ENCODE peak calls at places on chromosomes 12 and 14, in five cellular contexts. W is IMR-90, E is keratinocyte, H is H1, L is HCT116. N is an unnamed sample.

GRCh38 chr12:113424915-113425823 is 3.0 kb downstream of the SDSL start:
- DNase-seq in W (peak; percentile 48), H (peak; percentile 94), L (no peak), E (no peak), N (peak; percentile 68)

GRCh38 chr12:110270125-110270962 is 10.7 kb upstream of the ATP2A2 start:
- DNase-seq in E (no peak), L (no peak), H (no peak), W (peak; percentile 73), N (no peak)

GRCh38 chr12:30996255-30996654 is 69.7 kb downstream of the TSPAN11 start:
- DNase-seq in H (no peak), W (peak; percentile 76), L (no peak), E (no peak), N (no peak)

GRCh38 chr14:99158646-99159165 is 113.3 kb downstream of the BCL11B start:
- DNase-seq in L (no peak), E (no peak), H (peak; percentile 41), W (no peak), N (no peak)

GRCh38 chr14:23544511-23545447 is 6.8 kb downstream of the ZFHX2 start:
- DNase-seq in W (no peak), L (no peak), H (peak; percentile 81), E (no peak), N (no peak)

GRCh38 chr12:89856431-89856830 is 147.8 kb upstream of the ATP2B1 start:
- DNase-seq in W (peak; percentile 72), E (no peak), L (no peak), H (no peak), N (no peak)

GRCh38 chr12:4243098-4243795 is 30.3 kb upstream of the CCND2 start:
- DNase-seq in L (no peak), H (peak; percentile 33), W (no peak), E (no peak), N (no peak)

GRCh38 chr12:128337456-128338160 is 70.6 kb downstream of the TMEM132C start:
- DNase-seq in H (no peak), W (no peak), E (no peak), L (no peak), N (no peak)

GRCh38 chr12:55829967-55830600 is 697 bp upstream of the DNAJC14 start:
- DNase-seq in E (no peak), W (no peak), L (no peak), H (peak; percentile 84), N (peak; percentile 46)

GRCh38 chr14:29926228-29926627 is 1.4 kb downstream of the PRKD1 start:
- DNase-seq in E (no peak), L (no peak), H (no peak), W (no peak), N (no peak)

GRCh38 chr12:98371419-98371818 is 144.0 kb upstream of the TMPO start:
- DNase-seq in L (no peak), W (no peak), E (no peak), H (no peak), N (no peak)

GRCh38 chr12:98370976-98371375 is 144.4 kb upstream of the TMPO start:
- DNase-seq in L (no peak), W (no peak), H (no peak), E (no peak), N (no peak)

GRCh38 chr12:98372340-98373018 is 142.9 kb upstream of the TMPO start:
- DNase-seq in E (no peak), L (no peak), W (no peak), H (no peak), N (no peak)

GRCh38 chr12:98373019-98373554 is 142.3 kb upstream of the TMPO start:
- DNase-seq in E (no peak), H (no peak), W (peak; percentile 51), L (peak; percentile 39), N (no peak)

GRCh38 chr12:98373982-98374381 is 141.4 kb upstream of the TMPO start:
- DNase-seq in W (no peak), L (no peak), E (no peak), H (no peak), N (peak; percentile 12)
- H2AFZ ChIP-seq in W (no peak overlapping the region), L (no peak overlapping the region), E (no peak overlapping the region), H (no peak overlapping the region), N (no peak overlapping the region)

GRCh38 chr12:91813701-91814100 is 331.9 kb downstream of the BTG1 start:
- DNase-seq in L (no peak), W (peak; percentile 40), H (no peak), E (no peak), N (no peak)

GRCh38 chr12:91805031-91805430 is 340.6 kb downstream of the BTG1 start:
- DNase-seq in H (no peak), W (no peak), L (no peak), E (no peak), N (no peak)

GRCh38 chr12:91810531-91810930 is 335.1 kb downstream of the BTG1 start:
- DNase-seq in L (no peak), H (no peak), E (no peak), W (no peak), N (no peak)

GRCh38 chr12:91811481-91812287 is 334.0 kb downstream of the BTG1 start:
- DNase-seq in W (peak; percentile 72), H (peak; percentile 89), L (peak; percentile 53), E (no peak), N (peak; percentile 80)

DNA sequence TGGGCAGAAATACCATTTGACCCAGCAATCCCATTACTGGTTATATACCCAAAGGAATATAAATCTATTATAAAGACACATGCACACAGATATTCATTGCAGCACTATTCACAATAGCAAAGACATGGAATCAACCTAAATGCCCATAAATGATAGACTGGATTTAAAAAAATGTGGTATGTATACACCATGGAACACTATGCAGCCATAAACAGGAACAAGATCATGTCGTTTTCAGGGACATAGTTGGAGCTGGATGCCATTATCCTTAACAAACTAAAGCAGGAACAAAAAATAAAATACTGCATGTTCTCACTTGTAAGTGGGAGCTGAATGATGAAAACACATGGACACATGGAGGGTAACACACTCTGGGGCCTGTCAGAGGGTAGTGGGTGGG is 335.6 kb downstream of the BTG1 start:
- DNase-seq in W (no peak), E (no peak), H (no peak), L (no peak), N (no peak)
- H2AFZ ChIP-seq in W (no peak overlapping the region), E (no peak overlapping the region), H (no peak overlapping the region), L (no peak overlapping the region), N (no peak overlapping the region)

DNA sequence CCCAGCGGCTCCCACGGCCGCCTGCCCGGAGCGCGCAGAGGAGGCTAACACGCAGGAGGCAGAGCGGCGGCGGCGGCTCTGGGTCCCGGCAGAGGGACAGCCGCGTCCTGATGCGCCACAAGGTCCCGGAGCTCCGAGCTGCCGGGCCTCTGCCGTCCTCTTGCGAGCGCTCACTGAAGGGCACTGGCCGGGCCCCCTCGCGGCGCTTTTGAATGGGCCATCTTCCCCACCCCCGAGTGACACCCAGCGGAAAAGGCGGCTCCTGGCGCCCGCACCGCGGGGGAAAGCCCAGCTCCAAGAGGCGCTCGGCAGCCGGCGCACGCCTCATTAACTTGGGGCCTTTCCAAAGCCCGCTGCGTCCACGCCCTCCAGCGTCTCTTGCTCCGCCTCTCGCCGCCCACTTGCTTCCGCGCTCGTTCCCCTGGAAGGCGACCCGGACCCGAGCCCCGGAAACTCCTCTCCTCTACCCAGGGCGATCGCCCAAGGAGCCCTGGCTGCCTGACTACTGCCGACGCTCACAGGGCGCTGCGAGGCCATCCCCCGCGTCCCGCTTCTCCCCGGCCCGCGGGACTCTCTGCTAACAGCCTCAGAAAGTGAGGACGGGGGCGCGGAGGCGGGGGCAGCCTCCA is at the start of gene PHLDA1:
- DNase-seq in H (peak; percentile 88), W (peak; percentile 97), L (peak; percentile 77), E (peak; percentile 58), N (peak; percentile 92)
- H2AFZ ChIP-seq in H (peak within 1 kb of the TSS; percentile 6), W (peak within 1 kb of the TSS; percentile 83), L (no peak within 1 kb of the TSS), E (no peak within 1 kb of the TSS), N (peak within 1 kb of the TSS; percentile 95)

GRCh38 chr12:93151079-93151759 is 222.1 kb upstream of the EEA1 start:
- DNase-seq in H (no peak), E (no peak), W (no peak), L (no peak), N (no peak)
- H2AFZ ChIP-seq in H (no peak overlapping the region), E (no peak overlapping the region), W (no peak overlapping the region), L (no peak overlapping the region), N (no peak overlapping the region)

DNA sequence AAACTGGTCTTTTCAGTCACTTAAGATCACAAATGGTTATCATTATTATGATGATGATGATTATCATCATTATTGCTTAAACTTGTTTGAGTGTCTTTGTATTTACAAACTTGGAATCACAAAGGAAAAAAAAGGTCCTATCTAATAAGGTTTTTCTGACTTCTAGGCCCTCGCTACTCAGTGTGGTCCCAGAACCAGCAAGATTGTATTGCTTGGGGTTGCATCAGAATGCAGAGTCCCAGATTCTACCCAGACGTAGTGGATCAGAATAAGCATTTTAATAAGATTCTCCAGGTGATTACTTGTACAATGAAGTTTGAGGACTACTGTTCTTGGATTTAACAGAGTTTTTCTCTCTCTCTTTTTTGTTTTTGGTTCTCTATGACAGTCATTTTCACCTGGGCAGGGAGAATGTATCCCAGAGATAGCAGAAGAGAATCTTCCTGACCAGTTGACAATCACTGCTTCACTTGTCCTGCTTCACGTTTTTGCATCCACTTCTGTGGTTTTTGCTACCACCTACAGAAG is 29.3 kb upstream of the PPP1R12A start:
- DNase-seq in W (no peak), E (no peak), L (no peak), H (no peak), N (no peak)
- H2AFZ ChIP-seq in W (no peak overlapping the region), E (no peak overlapping the region), L (no peak overlapping the region), H (peak overlapping the region; percentile 47), N (no peak overlapping the region)

GRCh38 chr12:2844786-2845185 is 10.0 kb upstream of the NRIP2 start:
- DNase-seq in H (no peak), W (peak; percentile 18), L (no peak), E (no peak), N (no peak)
- H2AFZ ChIP-seq in H (no peak overlapping the region), W (peak overlapping the region; percentile 91), L (no peak overlapping the region), E (no peak overlapping the region), N (no peak overlapping the region)

GRCh38 chr12:25051583-25052190 is 102.8 kb upstream of the BCAT1 start:
- DNase-seq in H (no peak), L (no peak), W (no peak), E (no peak), N (peak; percentile 86)
- H2AFZ ChIP-seq in H (peak overlapping the region; percentile 87), L (peak overlapping the region; percentile 47), W (no peak overlapping the region), E (no peak overlapping the region), N (peak overlapping the region; percentile 72)